ENCODE peak calls at places on chromosomes 5 and 9, in four cellular contexts. Y is K562, I is HepG2, D is GM12878. M is an unnamed sample.

GRCh38 chr9:22050924-22051323 is 41.8 kb upstream of the CDKN2B start:
- DNase-seq in Y (no peak), I (no peak), D (no peak), M (no peak)

GRCh38 chr9:77752566-77752965 is 104.4 kb upstream of the GNA14 start:
- DNase-seq in Y (no peak), I (no peak), D (no peak), M (no peak)

GRCh38 chr9:37104183-37104889 is 16.0 kb upstream of the ZCCHC7 start:
- DNase-seq in Y (no peak), I (no peak), D (no peak), M (no peak)

GRCh38 chr5:121160591-121160990 is 691.1 kb upstream of the FTMT start:
- DNase-seq in Y (no peak), I (no peak), D (no peak), M (no peak)

GRCh38 chr5:65539827-65540226 is 23.1 kb downstream of the CENPK start:
- DNase-seq in Y (peak), I (no peak), D (no peak), M (no peak)

GRCh38 chr9:134327671-134328231 is 1.5 kb downstream of the RXRA start:
- DNase-seq in Y (no peak), I (no peak), D (no peak), M (no peak)

GRCh38 chr9:130179508-130179907 is 7.3 kb downstream of the NCS1 start:
- DNase-seq in Y (no peak), I (no peak), D (no peak), M (no peak)

GRCh38 chr5:14397717-14398116 is 183.9 kb upstream of the OTULINL start:
- DNase-seq in Y (no peak), I (no peak), D (no peak), M (no peak)

GRCh38 chr5:116577064-116577788 is 2.6 kb upstream of the SEMA6A start:
- DNase-seq in Y (no peak), I (no peak), D (peak), M (peak)

GRCh38 chr5:132002701-132003100 is 8.8 kb downstream of the ACSL6 start:
- DNase-seq in Y (no peak), I (no peak), D (no peak), M (no peak)

GRCh38 chr5:6504677-6505414 is 56.2 kb downstream of the UBE2QL1 start:
- DNase-seq in Y (no peak), I (no peak), D (no peak), M (no peak)

GRCh38 chr5:173888473-173889135 is 455 bp downstream of the CPEB4 start:
- DNase-seq in Y (peak), I (no peak), D (no peak), M (peak)

GRCh38 chr5:17219006-17219422 is 1.6 kb downstream of the BASP1 start:
- DNase-seq in Y (no peak), I (no peak), D (no peak), M (peak)

GRCh38 chr5:142883025-142883424 is 112.8 kb downstream of the ARHGAP26 start:
- DNase-seq in Y (no peak), I (no peak), D (no peak), M (no peak)

GRCh38 chr5:31269259-31269658 is 75.8 kb downstream of the CDH6 start:
- DNase-seq in Y (no peak), I (no peak), D (no peak), M (no peak)

GRCh38 chr9:35757527-35758275 is 3.6 kb upstream of the MSMP start:
- DNase-seq in Y (no peak), I (peak), D (no peak), M (no peak)

GRCh38 chr9:100352727-100353505 is at the start of gene TEX10:
- DNase-seq in Y (peak), I (peak), D (peak), M (peak)
- TF ChIP-seq REST in Y (no peak), I (no peak), D (no peak), M (no peak)

GRCh38 chr9:114501786-114502682 is 3.2 kb downstream of the WHRN start:
- DNase-seq in Y (peak), I (peak), D (no peak), M (peak)

GRCh38 chr9:114503522-114504340 is 1.5 kb downstream of the WHRN start:
- DNase-seq in Y (no peak), I (no peak), D (no peak), M (no peak)

GRCh38 chr9:114500583-114501292 is 4.5 kb downstream of the WHRN start:
- DNase-seq in Y (no peak), I (no peak), D (no peak), M (no peak)

GRCh38 chr9:114504341-114505186 is 709 bp downstream of the WHRN start:
- DNase-seq in Y (peak), I (no peak), D (no peak), M (peak)

DNA sequence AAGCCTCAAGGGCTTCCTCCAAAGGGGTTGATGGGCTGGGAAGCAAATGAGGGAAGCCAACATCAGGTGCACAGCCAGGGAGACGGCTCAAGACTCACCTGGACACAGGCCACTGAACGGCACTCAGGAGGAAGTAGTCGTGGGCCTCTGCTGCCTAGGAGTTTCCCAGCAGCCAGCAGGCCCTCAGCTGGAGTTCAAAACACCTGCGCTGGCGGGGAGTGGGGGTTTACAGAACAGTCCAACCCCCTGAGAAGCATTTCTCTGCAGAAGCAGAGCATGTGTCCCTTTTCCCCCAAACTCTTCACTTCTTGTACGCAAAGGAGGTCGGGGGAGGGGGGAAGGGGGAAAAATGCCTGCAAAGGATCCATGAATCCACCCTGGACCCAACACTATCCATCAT is 2.3 kb downstream of the WHRN start:
- DNase-seq in Y (no peak), I (no peak), D (no peak), M (no peak)
- TF ChIP-seq CREB1 in Y (no peak), I (no peak), D (no peak), M (no peak)

GRCh38 chr9:126668058-126668457 is 54.3 kb downstream of the LMX1B start:
- DNase-seq in Y (no peak), I (no peak), D (no peak), M (no peak)
- TF ChIP-seq REST in Y (no peak), I (no peak), D (no peak), M (no peak)

GRCh38 chr5:36985387-36985786 is 108.8 kb downstream of the NIPBL start:
- DNase-seq in Y (no peak), I (no peak), D (no peak), M (no peak)
- TF ChIP-seq CREB1 in Y (no peak), I (no peak), D (no peak), M (no peak)

GRCh38 chr5:126878085-126878484 is 101.1 kb downstream of the LMNB1 start:
- DNase-seq in Y (no peak), I (no peak), D (no peak), M (no peak)

GRCh38 chr5:126877011-126877410 is 100.1 kb downstream of the LMNB1 start:
- DNase-seq in Y (no peak), I (no peak), D (no peak), M (no peak)

GRCh38 chr5:126877569-126877968 is 100.6 kb downstream of the LMNB1 start:
- DNase-seq in Y (no peak), I (no peak), D (no peak), M (no peak)

GRCh38 chr5:126872558-126873349 is 95.8 kb downstream of the LMNB1 start:
- DNase-seq in Y (no peak), I (no peak), D (no peak), M (no peak)

DNA sequence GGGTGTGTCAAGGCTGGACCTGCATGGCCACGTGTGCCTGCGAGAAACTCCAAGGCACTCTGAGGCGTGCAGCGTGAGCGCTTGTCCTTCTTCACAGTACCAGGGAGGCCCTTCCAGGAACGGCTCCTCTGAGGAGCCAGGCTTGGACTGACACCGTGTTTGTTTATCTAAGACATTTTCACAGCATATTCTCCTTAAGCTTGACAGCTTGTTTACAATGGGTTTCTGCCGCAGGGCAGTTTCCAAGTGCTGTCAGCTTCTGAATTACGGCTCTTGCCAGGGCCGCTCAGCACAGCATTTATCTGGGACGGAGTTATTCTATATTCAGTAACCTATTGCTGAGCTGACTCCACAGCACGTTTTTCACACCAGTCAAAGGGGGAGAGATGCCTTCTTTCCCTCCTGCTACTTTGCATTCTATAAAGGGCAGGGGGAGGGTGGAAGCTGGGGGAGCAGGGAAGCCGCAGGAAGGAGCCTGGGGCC is 98.4 kb downstream of the LMNB1 start:
- DNase-seq in Y (no peak), I (no peak), D (no peak), M (peak)
- TF ChIP-seq REST in Y (no peak), I (no peak), D (no peak), M (no peak)

DNA sequence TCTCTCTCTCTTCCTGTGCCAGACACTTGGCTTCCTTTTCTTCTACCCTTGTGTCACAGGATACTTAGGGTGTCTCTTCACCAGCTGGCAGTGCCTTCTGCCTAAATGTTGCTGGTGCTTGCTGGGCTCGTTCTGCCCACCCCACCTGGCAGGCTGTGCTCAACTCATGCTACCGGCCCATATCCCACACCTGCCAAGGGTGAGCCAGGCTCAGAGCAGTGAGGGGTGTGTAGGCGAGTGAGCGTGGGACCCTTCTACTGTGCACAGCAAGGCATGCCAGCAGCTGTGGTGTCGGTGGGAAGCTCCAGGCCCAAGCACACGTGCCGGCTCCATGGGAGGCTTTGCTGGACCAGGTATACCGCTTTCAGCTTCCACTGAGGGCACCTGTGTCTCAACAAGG is 1626.7 kb upstream of the ACO1 start:
- DNase-seq in Y (no peak), I (no peak), D (no peak), M (no peak)
- TF ChIP-seq CREB1 in Y (no peak), I (no peak), D (no peak), M (no peak)

GRCh38 chr5:15452780-15453179 is 47.2 kb upstream of the FBXL7 start:
- DNase-seq in Y (no peak), I (no peak), D (no peak), M (no peak)
- TF ChIP-seq REST in Y (no peak), I (no peak), D (no peak), M (no peak)

DNA sequence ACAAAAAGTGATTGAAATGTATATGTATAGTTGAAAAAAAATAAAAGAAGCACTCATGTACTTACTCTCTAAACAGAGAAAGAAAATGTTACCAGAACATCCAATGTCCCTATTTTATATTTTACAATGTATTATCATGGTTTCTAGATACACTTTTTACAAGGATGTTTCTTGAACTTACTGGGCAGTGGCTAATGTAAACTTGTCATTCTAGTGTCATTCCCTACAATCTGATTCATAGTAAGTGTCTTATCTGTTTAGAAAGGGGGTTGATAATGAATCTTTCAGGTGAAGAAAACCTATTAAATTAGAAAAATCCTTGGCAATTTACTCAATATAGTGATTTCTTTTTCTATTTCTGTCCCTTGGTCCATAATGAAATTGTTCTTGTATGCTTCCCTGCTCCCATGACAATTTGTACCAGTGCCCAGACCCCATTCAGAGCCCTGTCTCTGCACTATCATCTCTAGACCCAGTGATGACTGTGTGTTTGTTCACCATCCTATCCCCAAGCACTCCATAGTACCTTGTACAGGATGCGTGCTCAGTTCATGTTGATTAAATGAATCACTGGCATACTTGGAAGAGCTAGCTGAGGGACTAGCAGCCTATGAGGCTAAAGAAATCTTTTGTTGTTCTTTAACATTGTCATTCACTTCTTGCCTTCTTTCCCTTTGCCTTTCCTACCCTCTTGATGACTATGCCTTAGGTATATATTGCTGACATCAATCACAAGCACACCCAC is 101.2 kb downstream of the HMHB1 start:
- DNase-seq in Y (no peak), I (peak), D (no peak), M (no peak)
- TF ChIP-seq CREB1 in Y (no peak), I (no peak), D (no peak), M (no peak)